ENCODE peak calls at places on chromosome 2, in eight cellular contexts. G is A549, P is HCT116, X is endothelial cell of umbilical vein, E is GM12878, A is spleen, W is IMR-90, U is esophagus squamous epithelium. L is an unnamed sample.

GRCh38 chr2:9771481-9772017 is 71.7 kb upstream of the TAF1B start:
- DNase-seq in G (peak; percentile 74), P (no peak), X (no peak), E (no peak), A (no peak), W (peak; percentile 80), U (no peak), L (no peak)

GRCh38 chr2:27501042-27501441 is 4.4 kb downstream of the GCKR start:
- DNase-seq in G (no peak), P (no peak), X (no peak), E (no peak), A (no peak), W (no peak), U (no peak), L (peak; percentile 89)

GRCh38 chr2:44927979-44928659 is 13.4 kb upstream of the SIX3 start:
- DNase-seq in G (no peak), P (no peak), X (no peak), E (no peak), A (no peak), W (no peak), U (no peak), L (no peak)

GRCh38 chr2:217797661-217798069 is 205.1 kb downstream of the TNS1 start:
- DNase-seq in G (no peak), P (no peak), X (no peak), E (no peak), A (peak; percentile 70), W (peak; percentile 30), U (no peak), L (peak; percentile 83)

GRCh38 chr2:42089340-42089925 is 41.6 kb downstream of the PKDCC start:
- DNase-seq in G (peak; percentile 74), P (peak; percentile 31), X (peak; percentile 32), E (no peak), A (peak; percentile 90), W (peak; percentile 67), U (peak; percentile 12), L (peak; percentile 37)

GRCh38 chr2:73004889-73005596 is 66.5 kb downstream of the SFXN5 start:
- DNase-seq in G (no peak), P (no peak), X (no peak), E (no peak), A (peak; percentile 53), W (no peak), U (no peak), L (no peak)

GRCh38 chr2:237574894-237575868 is 8.8 kb downstream of the PRLH start:
- DNase-seq in G (no peak), P (peak; percentile 54), X (no peak), E (no peak), A (peak; percentile 51), W (no peak), U (no peak), L (peak; percentile 87)

GRCh38 chr2:201704536-201704935 is 6.1 kb upstream of the MPP4 start:
- DNase-seq in G (no peak), P (no peak), X (peak; percentile 38), E (no peak), A (no peak), W (peak; percentile 33), U (no peak), L (no peak)

GRCh38 chr2:124333789-124334188 is 308.7 kb downstream of the CNTNAP5 start:
- DNase-seq in G (no peak), P (no peak), X (no peak), E (no peak), A (no peak), W (no peak), U (no peak), L (no peak)

GRCh38 chr2:38930600-38930999 is 40.9 kb downstream of the ARHGEF33 start:
- DNase-seq in G (no peak), P (no peak), X (no peak), E (no peak), A (no peak), W (no peak), U (no peak), L (no peak)

GRCh38 chr2:73830871-73831401 is 2.2 kb downstream of the STAMBP start:
- DNase-seq in G (no peak), P (no peak), X (peak; percentile 12), E (no peak), A (no peak), W (peak; percentile 91), U (no peak), L (no peak)

GRCh38 chr2:43884674-43885073 is 45.9 kb downstream of the ABCG8 start:
- DNase-seq in G (no peak), P (no peak), X (no peak), E (no peak), A (no peak), W (no peak), U (no peak), L (no peak)

GRCh38 chr2:176553685-176554106 is 284.5 kb downstream of the MTX2 start:
- DNase-seq in G (peak; percentile 60), P (peak; percentile 32), X (peak; percentile 89), E (no peak), A (peak; percentile 87), W (peak; percentile 1), U (no peak), L (peak; percentile 41)

GRCh38 chr2:226329180-226329579 is 470.4 kb downstream of the IRS1 start:
- DNase-seq in G (no peak), P (no peak), X (no peak), E (no peak), A (no peak), W (no peak), U (no peak), L (no peak)

GRCh38 chr2:240932724-240933047 is 26.6 kb downstream of the CROCC2 start:
- DNase-seq in G (no peak), P (no peak), X (no peak), E (no peak), A (peak; percentile 58), W (no peak), U (no peak), L (no peak)

GRCh38 chr2:201795608-201796477 is 10.5 kb upstream of the CDK15 start:
- DNase-seq in G (peak; percentile 67), P (peak; percentile 35), X (peak; percentile 44), E (no peak), A (no peak), W (peak; percentile 71), U (no peak), L (no peak)

DNA sequence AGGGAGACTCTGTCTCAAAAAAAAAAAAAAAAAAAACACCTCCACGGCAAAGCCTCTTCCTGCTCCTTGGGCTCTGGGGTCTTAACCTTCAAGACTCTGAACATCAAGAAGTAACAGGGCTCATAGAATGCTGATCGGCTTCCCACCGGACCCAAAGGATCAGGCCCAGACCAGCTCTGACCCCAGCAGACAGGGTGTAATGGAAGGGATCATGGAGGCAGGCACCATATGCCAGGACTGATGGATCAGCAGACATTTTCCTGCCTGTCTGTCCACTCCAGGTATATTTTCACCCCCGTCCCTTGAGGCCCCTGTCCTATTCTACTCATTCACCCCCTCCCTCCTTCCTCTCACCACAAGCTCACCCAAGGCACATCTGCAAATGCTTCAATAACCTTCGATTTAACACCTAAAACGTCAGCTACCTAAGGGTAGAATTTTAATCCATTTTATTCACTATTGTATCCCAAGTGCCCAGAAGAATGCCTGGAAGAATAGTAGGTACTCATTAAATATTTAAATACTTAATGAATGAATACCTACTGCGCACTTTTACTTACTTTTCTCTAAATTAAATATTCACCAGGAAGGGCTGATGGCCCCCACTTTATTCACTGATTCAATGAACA is 4.6 kb upstream of the SPEG start:
- DNase-seq in G (no peak), P (no peak), X (no peak), E (no peak), A (no peak), W (no peak), U (no peak), L (no peak)
- TF ChIP-seq POLR2A in G (no peak), P (no peak), X (no peak), E (no peak), A (no peak), W (no peak), U (no peak), L (no peak)

GRCh38 chr2:100017633-100018032 is 124.8 kb downstream of the AFF3 start:
- DNase-seq in G (no peak), P (no peak), X (no peak), E (no peak), A (no peak), W (peak; percentile 74), U (no peak), L (no peak)

GRCh38 chr2:100016756-100017155 is 125.6 kb downstream of the AFF3 start:
- DNase-seq in G (no peak), P (no peak), X (no peak), E (no peak), A (no peak), W (no peak), U (no peak), L (no peak)

GRCh38 chr2:100013892-100014677 is 128.3 kb downstream of the AFF3 start:
- DNase-seq in G (peak; percentile 16), P (peak; percentile 81), X (peak; percentile 21), E (no peak), A (no peak), W (peak; percentile 99), U (no peak), L (peak; percentile 23)

GRCh38 chr2:100018312-100018711 is 124.1 kb downstream of the AFF3 start:
- DNase-seq in G (no peak), P (no peak), X (no peak), E (no peak), A (no peak), W (no peak), U (no peak), L (no peak)

DNA sequence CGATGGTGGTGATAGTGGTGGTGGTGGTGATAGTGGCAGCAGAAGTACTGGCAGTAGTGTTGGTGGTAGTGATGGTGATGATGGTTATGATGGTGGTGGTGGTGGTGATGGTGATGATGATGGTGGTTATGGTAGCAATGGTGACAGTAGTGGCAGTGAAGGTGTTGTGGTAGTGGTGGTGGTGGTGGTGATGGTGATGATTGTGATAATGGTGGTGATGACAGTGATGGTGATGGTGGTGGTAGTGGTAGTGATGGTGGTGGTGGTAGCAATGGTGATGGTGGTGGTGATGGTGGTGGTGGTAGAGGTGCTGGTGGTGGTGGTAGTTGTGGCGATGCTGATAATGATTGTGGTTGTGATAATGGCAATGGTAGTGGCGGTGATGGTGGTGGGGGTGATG is 126.5 kb downstream of the AFF3 start:
- DNase-seq in G (no peak), P (no peak), X (no peak), E (no peak), A (no peak), W (no peak), U (no peak), L (no peak)
- H3K4me1 ChIP-seq in G (peaks cover 12% of the 10 kb centered on the region), P (peaks cover 3% of the 10 kb centered on the region), X (no peaks in the 10 kb centered on the region), E (no peaks in the 10 kb centered on the region), A (peaks cover 5% of the 10 kb centered on the region), W (peaks cover 34% of the 10 kb centered on the region), U (no peaks in the 10 kb centered on the region), L (no peaks in the 10 kb centered on the region)

DNA sequence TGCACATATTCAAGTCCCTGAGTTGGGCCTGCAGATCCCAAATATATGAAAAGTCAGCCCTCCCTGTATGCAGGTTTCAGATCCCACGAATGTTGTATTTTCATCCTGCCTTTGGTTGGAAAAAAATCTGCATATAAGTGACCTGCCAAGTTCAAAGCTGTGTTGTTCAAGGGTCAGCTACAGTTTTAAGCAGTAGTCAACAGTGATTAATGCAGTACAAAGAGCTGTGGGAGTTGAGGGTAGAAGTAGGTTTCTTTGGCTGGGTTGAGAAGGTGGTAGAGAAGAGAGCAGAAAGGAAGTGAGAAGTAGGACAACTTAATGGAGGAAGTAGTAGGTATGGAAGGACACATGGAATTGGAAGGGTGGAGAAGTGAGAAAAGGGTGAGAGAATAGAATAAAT is 127.9 kb downstream of the ANKRD44 start:
- DNase-seq in G (no peak), P (no peak), X (no peak), E (no peak), A (no peak), W (no peak), U (no peak), L (no peak)
- TF ChIP-seq POLR2A in G (no peak), P (no peak), X (no peak), E (no peak), A (no peak), W (no peak), U (no peak), L (no peak)

GRCh38 chr2:109335586-109336266 is 206.7 kb downstream of the SH3RF3 start:
- DNase-seq in G (no peak), P (no peak), X (peak; percentile 42), E (no peak), A (no peak), W (peak; percentile 83), U (no peak), L (no peak)
- H3K4me1 ChIP-seq in G (peaks cover 8% of the 10 kb centered on the region), P (peaks cover 22% of the 10 kb centered on the region), X (peaks cover 60% of the 10 kb centered on the region), E (peaks cover 35% of the 10 kb centered on the region), A (peaks cover 36% of the 10 kb centered on the region), W (peaks cover 46% of the 10 kb centered on the region), U (peaks cover 45% of the 10 kb centered on the region), L (no peaks in the 10 kb centered on the region)